ENCODE peak calls at places on chromosome 6, in five cellular contexts. J is NCI-H1417, R is mucosa of gallbladder, C is H7, Z is GM23248. B is an unnamed sample.

GRCh38 chr6:47631248-47632196 is 66.9 kb upstream of the ADGRF4 start:
- DNase-seq in J (peak), R (no peak), C (peak), Z (peak), B (no peak)

GRCh38 chr6:70669133-70669532 is 1.4 kb downstream of the SMAP1 start:
- DNase-seq in J (peak), R (no peak), C (no peak), Z (peak), B (no peak)

GRCh38 chr6:3348821-3349220 is 90.1 kb downstream of the PSMG4 start:
- DNase-seq in J (no peak), R (no peak), C (no peak), Z (no peak), B (no peak)

GRCh38 chr6:156877126-156877863 is 100.1 kb downstream of the ARID1B start:
- DNase-seq in J (no peak), R (no peak), C (no peak), Z (no peak), B (no peak)

GRCh38 chr6:15948930-15949900 is 179.7 kb upstream of the MYLIP start:
- DNase-seq in J (peak), R (peak), C (no peak), Z (no peak), B (no peak)

GRCh38 chr6:134835998-134836397 is 113.9 kb downstream of the ALDH8A1 start:
- DNase-seq in J (peak), R (no peak), C (no peak), Z (peak), B (no peak)

GRCh38 chr6:146189131-146189530 is 160.3 kb downstream of the GRM1 start:
- DNase-seq in J (no peak), R (no peak), C (no peak), Z (no peak), B (no peak)

GRCh38 chr6:130020106-130020851 is 1.9 kb downstream of the L3MBTL3 start:
- DNase-seq in J (peak), R (peak), C (peak), Z (peak), B (peak)

GRCh38 chr6:165010556-165011535 is 298.6 kb downstream of the C6orf118 start:
- DNase-seq in J (no peak), R (no peak), C (no peak), Z (peak), B (no peak)

GRCh38 chr6:36383608-36384007 is 3.9 kb downstream of the ETV7 start:
- DNase-seq in J (no peak), R (no peak), C (no peak), Z (no peak), B (no peak)